ENCODE peak calls at places on chromosome 17, in eight cellular contexts. P, D, F, U, V, O, J and W are unnamed samples.

GRCh38 chr17:49703557-49704277 is 4.0 kb downstream of the SLC35B1 start:
- DNase-seq in O (peak; percentile 90), P (no peak), J (no peak), V (no peak), D (peak; percentile 16), F (no peak), U (peak; percentile 72), W (no peak)

GRCh38 chr17:79983456-79983855 is 52.2 kb downstream of the TBC1D16 start:
- DNase-seq in V (peak; percentile 76), D (peak; percentile 4), F (no peak), P (no peak), J (no peak), O (no peak), U (no peak), W (peak; percentile 29)

GRCh38 chr17:82318169-82318498 is 726 bp upstream of the CD7 start:
- DNase-seq in O (no peak), F (no peak), P (no peak), J (no peak), U (no peak), D (no peak), V (no peak), W (no peak)

GRCh38 chr17:7204335-7204734 is 15.3 kb downstream of the DLG4 start:
- DNase-seq in J (no peak), D (no peak), O (no peak), F (no peak), V (no peak), U (no peak), P (no peak), W (no peak)

GRCh38 chr17:35750526-35751395 is 2.3 kb downstream of the GAS2L2 start:
- DNase-seq in D (no peak), V (no peak), U (no peak), O (no peak), J (no peak), P (no peak), F (no peak), W (no peak)

GRCh38 chr17:34764716-34765115 is 185.3 kb downstream of the TMEM132E start:
- DNase-seq in D (no peak), U (no peak), J (no peak), O (no peak), V (peak; percentile 11), P (no peak), F (no peak), W (no peak)

GRCh38 chr17:2396568-2397246 is 4.2 kb downstream of the MNT start:
- DNase-seq in P (peak; percentile 91), U (peak; percentile 86), V (peak; percentile 95), D (peak; percentile 93), J (peak; percentile 96), F (peak; percentile 93), O (peak; percentile 95), W (peak; percentile 95)

GRCh38 chr17:56172517-56172982 is 19.3 kb downstream of the ANKFN1 start:
- DNase-seq in P (no peak), V (no peak), F (no peak), J (no peak), D (no peak), O (no peak), U (no peak), W (no peak)

GRCh38 chr17:78951967-78952551 is 26.9 kb upstream of the TIMP2 start:
- DNase-seq in P (no peak), J (no peak), V (no peak), O (peak; percentile 30), F (peak; percentile 53), U (no peak), D (no peak), W (no peak)

GRCh38 chr17:8946476-8946875 is 19.0 kb downstream of the PIK3R5 start:
- DNase-seq in U (no peak), P (no peak), V (no peak), F (no peak), D (no peak), J (no peak), O (no peak), W (no peak)

GRCh38 chr17:65301184-65301583 is 164.0 kb downstream of the RGS9 start:
- DNase-seq in P (no peak), D (no peak), O (no peak), F (no peak), J (no peak), U (no peak), V (no peak), W (no peak)

DNA sequence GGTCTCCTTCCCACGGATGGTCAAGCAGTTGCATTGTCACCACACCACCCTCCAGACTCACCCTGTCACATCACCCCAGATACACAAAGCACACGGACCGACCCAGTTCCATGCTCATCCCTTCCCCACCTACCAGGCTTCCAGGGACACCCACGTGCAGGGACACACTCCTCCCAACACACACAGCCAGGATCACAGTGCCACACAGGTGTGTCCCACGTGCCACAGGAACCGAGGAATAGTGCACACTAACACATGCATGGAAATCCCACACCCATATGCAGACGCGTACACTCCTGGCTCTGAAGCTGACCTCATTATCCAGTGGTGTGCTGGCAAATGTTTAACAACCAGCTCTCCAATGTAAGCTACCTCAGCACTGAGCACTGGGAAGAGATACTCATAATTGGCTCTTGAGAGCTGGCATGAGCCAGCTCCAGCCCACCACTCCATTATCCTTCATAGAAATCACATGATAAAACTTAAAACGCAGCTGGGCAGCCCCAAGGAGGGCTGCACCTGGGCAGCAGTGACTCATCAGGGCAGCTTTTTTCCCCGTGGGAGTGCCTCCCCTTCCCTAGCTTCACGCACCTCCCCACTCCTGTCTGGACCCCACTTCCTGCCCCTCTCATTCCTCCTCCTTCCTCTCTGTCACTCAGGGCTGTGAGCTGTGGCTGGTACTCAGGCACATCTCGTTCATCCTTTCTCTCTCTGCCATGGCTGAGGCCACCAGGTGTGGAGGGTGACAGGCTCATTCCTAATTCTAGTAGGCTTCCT is 15.0 kb upstream of the TBX21 start:
- DNase-seq in J (no peak), O (no peak), F (no peak), P (no peak), D (no peak), V (no peak), U (no peak), W (no peak)
- TF ChIP-seq EP300 in J (no peak), O (no peak), F (no peak), P (no peak), D (no peak), V (no peak), U (no peak), W (no peak)

DNA sequence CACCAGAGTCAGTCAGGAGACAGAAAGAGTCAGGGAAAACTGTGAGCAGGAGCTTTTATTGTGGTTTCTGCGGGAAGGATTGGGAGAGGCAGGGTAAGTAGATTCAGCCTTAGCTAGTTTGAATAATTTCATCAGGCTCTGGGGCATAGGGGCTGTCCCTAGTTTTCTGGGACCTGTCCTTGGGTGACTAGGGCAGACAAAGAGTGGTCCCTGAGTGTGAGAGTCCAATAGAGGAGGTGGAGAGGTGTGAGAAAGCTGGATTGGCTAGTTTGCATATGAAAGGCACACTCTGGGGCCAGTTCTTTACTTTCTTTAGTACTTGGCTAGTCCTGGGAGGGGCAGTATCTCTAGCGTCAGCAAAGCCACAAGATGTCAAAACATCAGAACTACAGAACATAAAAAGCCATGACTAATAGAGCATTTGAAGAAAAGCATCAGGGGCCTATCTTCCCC is 255.6 kb downstream of the HS3ST3A1 start:
- DNase-seq in V (no peak), P (no peak), U (no peak), F (no peak), D (no peak), O (no peak), J (no peak), W (no peak)
- TF ChIP-seq POLR2A in V (no peak), P (no peak), U (no peak), F (no peak), D (no peak), O (no peak), J (no peak), W (no peak)

GRCh38 chr17:76938009-76938408 is 69.8 kb downstream of the MGAT5B start:
- DNase-seq in P (no peak), O (no peak), U (no peak), V (no peak), F (no peak), J (peak; percentile 37), D (no peak), W (no peak)

GRCh38 chr17:76932402-76933333 is 64.5 kb downstream of the MGAT5B start:
- DNase-seq in F (no peak), J (peak; percentile 73), V (no peak), U (no peak), P (no peak), D (no peak), O (no peak), W (no peak)

GRCh38 chr17:76934561-76935320 is 66.5 kb downstream of the MGAT5B start:
- DNase-seq in D (no peak), F (no peak), U (no peak), J (no peak), P (no peak), V (no peak), O (no peak), W (no peak)

GRCh38 chr17:76937238-76937637 is 69.0 kb downstream of the MGAT5B start:
- DNase-seq in O (no peak), P (no peak), F (no peak), U (no peak), D (no peak), V (no peak), J (no peak), W (no peak)

GRCh38 chr17:76935331-76935730 is 67.1 kb downstream of the MGAT5B start:
- DNase-seq in V (no peak), U (no peak), O (no peak), P (no peak), F (no peak), J (no peak), D (no peak), W (no peak)
- TF ChIP-seq EP300 in V (no peak), U (no peak), O (no peak), P (no peak), F (no peak), J (no peak), D (no peak), W (no peak)

GRCh38 chr17:77097772-77098171 is 43.0 kb upstream of the SEC14L1 start:
- DNase-seq in U (no peak), D (no peak), F (no peak), P (no peak), J (no peak), V (no peak), O (no peak), W (no peak)

GRCh38 chr17:77098884-77099545 is 41.8 kb upstream of the SEC14L1 start:
- DNase-seq in O (peak; percentile 57), J (no peak), D (peak; percentile 37), P (no peak), F (peak; percentile 57), V (no peak), U (no peak), W (no peak)

GRCh38 chr17:77101521-77102410 is 39.0 kb upstream of the SEC14L1 start:
- DNase-seq in J (no peak), D (no peak), U (no peak), F (no peak), V (no peak), P (no peak), O (peak; percentile 88), W (no peak)

GRCh38 chr17:77096570-77097214 is 44.1 kb upstream of the SEC14L1 start:
- DNase-seq in O (peak; percentile 41), V (no peak), J (no peak), D (no peak), F (peak; percentile 60), U (peak; percentile 65), P (no peak), W (no peak)

DNA sequence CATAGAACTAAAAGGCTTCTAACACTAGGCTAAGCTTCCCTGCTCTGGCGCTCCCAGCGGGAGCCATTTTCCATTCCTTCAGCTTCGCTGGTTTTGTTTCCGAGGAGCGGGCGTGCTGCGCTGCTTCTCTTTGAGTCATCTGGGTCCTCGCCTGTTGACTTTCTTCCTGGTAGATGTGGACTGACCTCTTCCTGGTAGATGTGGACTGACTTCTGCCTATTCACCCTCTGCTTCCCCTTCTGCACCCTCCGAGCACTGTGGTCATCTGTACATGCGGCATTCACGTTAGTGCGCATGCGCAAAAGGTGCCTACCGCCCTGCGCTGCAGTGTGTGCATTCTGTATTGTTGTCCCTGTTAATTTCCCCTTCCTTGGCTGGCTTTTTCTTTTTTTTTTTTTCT is 40.8 kb upstream of the SEC14L1 start:
- DNase-seq in P (peak; percentile 38), O (no peak), D (peak; percentile 47), J (no peak), V (peak; percentile 83), U (no peak), F (peak; percentile 62), W (no peak)
- TF ChIP-seq POLR2A in P (peak; percentile 27), O (no peak), D (peak; percentile 40), J (no peak), V (no peak), U (no peak), F (no peak), W (no peak)